ENCODE peak calls at places on chromosomes 11 and 22, in four cellular contexts. One of them, this sample, is unnamed.

GRCh38 chr11:11978792-11979486 is 29.5 kb downstream of the DKK3 start:
- DNase-seq in spleen: peak; percentile 33
- DNase-seq in HCT116: no peak
- DNase-seq in HepG2: no peak
- DNase-seq in this sample: no peak

GRCh38 chr11:71542856-71543743 is 5.1 kb upstream of the KRTAP5-9 start:
- DNase-seq in HepG2: no peak
- DNase-seq in spleen: no peak
- DNase-seq in HCT116: no peak
- DNase-seq in this sample: no peak

GRCh38 chr22:20211997-20212753 is 55.9 kb downstream of the RTN4R start:
- DNase-seq in HCT116: peak; percentile 56
- DNase-seq in spleen: no peak
- DNase-seq in HepG2: no peak
- DNase-seq in this sample: no peak

GRCh38 chr11:13314676-13315394 is 37.2 kb downstream of the BMAL1 start:
- DNase-seq in spleen: no peak
- DNase-seq in HepG2: no peak
- DNase-seq in HCT116: no peak
- DNase-seq in this sample: no peak

GRCh38 chr11:9906043-9906791 is 242.3 kb downstream of the SWAP70 start:
- DNase-seq in spleen: no peak
- DNase-seq in HCT116: peak; percentile 67
- DNase-seq in HepG2: peak; percentile 56
- DNase-seq in this sample: no peak

GRCh38 chr11:17389205-17389956 is 922 bp upstream of the KCNJ11 start:
- DNase-seq in HCT116: peak; percentile 69
- DNase-seq in spleen: peak; percentile 94
- DNase-seq in HepG2: peak; percentile 66
- DNase-seq in this sample: peak; percentile 85

GRCh38 chr22:33697640-33698039 is 222.6 kb downstream of the LARGE1 start:
- DNase-seq in HepG2: peak; percentile 7
- DNase-seq in spleen: no peak
- DNase-seq in HCT116: no peak
- DNase-seq in this sample: no peak

GRCh38 chr11:78227906-78228305 is 39.2 kb downstream of the USP35 start:
- DNase-seq in spleen: no peak
- DNase-seq in HCT116: no peak
- DNase-seq in HepG2: no peak
- DNase-seq in this sample: no peak

GRCh38 chr22:45262931-45263789 is 21.6 kb upstream of the UPK3A start:
- DNase-seq in HepG2: no peak
- DNase-seq in spleen: peak; percentile 90
- DNase-seq in HCT116: no peak
- DNase-seq in this sample: no peak

GRCh38 chr11:57459112-57460016 is 964 bp upstream of the RTN4RL2 start:
- DNase-seq in spleen: peak; percentile 86
- DNase-seq in HepG2: no peak
- DNase-seq in HCT116: no peak
- DNase-seq in this sample: no peak

GRCh38 chr11:109728056-109728455 is 306.1 kb downstream of the C11orf87 start:
- DNase-seq in HepG2: peak; percentile 28
- DNase-seq in HCT116: peak; percentile 40
- DNase-seq in spleen: no peak
- DNase-seq in this sample: no peak

GRCh38 chr11:14132312-14132711 is 169.8 kb downstream of the SPON1 start:
- DNase-seq in spleen: no peak
- DNase-seq in HepG2: no peak
- DNase-seq in HCT116: no peak
- DNase-seq in this sample: no peak

GRCh38 chr11:117535201-117535869 is 207.7 kb downstream of the CEP164 start:
- DNase-seq in spleen: no peak
- DNase-seq in HCT116: no peak
- DNase-seq in HepG2: no peak
- DNase-seq in this sample: no peak

GRCh38 chr11:17184882-17185587 is 22.8 kb downstream of the PIK3C2A start:
- DNase-seq in HCT116: no peak
- DNase-seq in HepG2: no peak
- DNase-seq in spleen: no peak
- DNase-seq in this sample: no peak

GRCh38 chr22:25759825-25760231 is 17.8 kb downstream of the MYO18B start:
- DNase-seq in spleen: no peak
- DNase-seq in HepG2: peak; percentile 83
- DNase-seq in HCT116: no peak
- DNase-seq in this sample: no peak

GRCh38 chr11:127105578-127105977 is 105.0 kb upstream of the KIRREL3 start:
- DNase-seq in HepG2: no peak
- DNase-seq in spleen: no peak
- DNase-seq in HCT116: no peak
- DNase-seq in this sample: no peak

GRCh38 chr22:29049655-29050263 is 11.9 kb downstream of the C22orf31 start:
- DNase-seq in HCT116: no peak
- DNase-seq in HepG2: no peak
- DNase-seq in spleen: no peak
- DNase-seq in this sample: peak; percentile 49

GRCh38 chr22:43110927-43111623 is 525 bp downstream of the BIK start:
- DNase-seq in HCT116: no peak
- DNase-seq in HepG2: no peak
- DNase-seq in spleen: peak; percentile 84
- DNase-seq in this sample: no peak

GRCh38 chr11:45677811-45678515 is 12.5 kb upstream of the CHST1 start:
- DNase-seq in HCT116: no peak
- DNase-seq in spleen: peak; percentile 54
- DNase-seq in HepG2: no peak
- DNase-seq in this sample: no peak

GRCh38 chr11:128532016-128532570 is 55.3 kb downstream of the ETS1 start:
- DNase-seq in HepG2: no peak
- DNase-seq in spleen: no peak
- DNase-seq in HCT116: no peak
- DNase-seq in this sample: no peak

GRCh38 chr22:37369536-37369935 is 57.7 kb downstream of the ELFN2 start:
- DNase-seq in HCT116: no peak
- DNase-seq in spleen: no peak
- DNase-seq in HepG2: no peak
- DNase-seq in this sample: no peak

GRCh38 chr11:3016861-3017260 is 24.7 kb upstream of the NAP1L4 start:
- DNase-seq in HepG2: no peak
- DNase-seq in spleen: no peak
- DNase-seq in HCT116: no peak
- DNase-seq in this sample: no peak

GRCh38 chr11:126523441-126523840 is 168.0 kb downstream of the ST3GAL4 start:
- DNase-seq in HepG2: no peak
- DNase-seq in HCT116: no peak
- DNase-seq in spleen: peak; percentile 39
- DNase-seq in this sample: no peak

GRCh38 chr11:122210378-122210995 is 94.5 kb upstream of the BLID start:
- DNase-seq in HepG2: peak; percentile 16
- DNase-seq in spleen: no peak
- DNase-seq in HCT116: no peak
- DNase-seq in this sample: no peak

GRCh38 chr11:125341676-125342075 is 154.4 kb downstream of the FEZ1 start:
- DNase-seq in spleen: peak; percentile 56
- DNase-seq in HepG2: no peak
- DNase-seq in HCT116: no peak
- DNase-seq in this sample: no peak

GRCh38 chr11:46363455-46363920 is 16.2 kb downstream of the DGKZ start:
- DNase-seq in HCT116: peak; percentile 52
- DNase-seq in HepG2: no peak
- DNase-seq in spleen: peak; percentile 79
- DNase-seq in this sample: no peak

GRCh38 chr11:35563413-35564245 is 38.2 kb upstream of the PAMR1 start:
- DNase-seq in spleen: no peak
- DNase-seq in HCT116: no peak
- DNase-seq in HepG2: no peak
- DNase-seq in this sample: no peak

GRCh38 chr22:39471421-39472141 is 14.8 kb downstream of the MGAT3 start:
- DNase-seq in HCT116: no peak
- DNase-seq in spleen: no peak
- DNase-seq in HepG2: no peak
- DNase-seq in this sample: no peak

GRCh38 chr11:11374358-11375148 is 21.5 kb upstream of the CSNK2A3 start:
- DNase-seq in HCT116: no peak
- DNase-seq in spleen: no peak
- DNase-seq in HepG2: no peak
- DNase-seq in this sample: no peak

GRCh38 chr11:65444314-65445051 is 21.9 kb downstream of the NEAT1 start:
- DNase-seq in HCT116: no peak
- DNase-seq in spleen: no peak
- DNase-seq in HepG2: no peak
- DNase-seq in this sample: no peak

GRCh38 chr11:70628881-70629844 is 230.8 kb downstream of the CTTN start:
- DNase-seq in spleen: no peak
- DNase-seq in HCT116: no peak
- DNase-seq in HepG2: no peak
- DNase-seq in this sample: no peak

GRCh38 chr11:120346233-120346632 is 10.0 kb downstream of the ARHGEF12 start:
- DNase-seq in spleen: no peak
- DNase-seq in HepG2: no peak
- DNase-seq in HCT116: no peak
- DNase-seq in this sample: no peak

GRCh38 chr11:128331317-128331716 is 256.0 kb downstream of the ETS1 start:
- DNase-seq in spleen: no peak
- DNase-seq in HCT116: no peak
- DNase-seq in HepG2: no peak
- DNase-seq in this sample: no peak

GRCh38 chr22:40685406-40685805 is 6.1 kb downstream of the MCHR1 start:
- DNase-seq in HepG2: no peak
- DNase-seq in spleen: no peak
- DNase-seq in HCT116: no peak
- DNase-seq in this sample: no peak

GRCh38 chr11:86117706-86118050 is 48.8 kb upstream of the PICALM start:
- DNase-seq in HepG2: no peak
- DNase-seq in spleen: no peak
- DNase-seq in HCT116: no peak
- DNase-seq in this sample: no peak

GRCh38 chr11:86116386-86116726 is 47.5 kb upstream of the PICALM start:
- DNase-seq in HCT116: no peak
- DNase-seq in spleen: no peak
- DNase-seq in HepG2: no peak
- DNase-seq in this sample: no peak

GRCh38 chr11:86118201-86118600 is 49.3 kb upstream of the PICALM start:
- DNase-seq in HepG2: no peak
- DNase-seq in spleen: no peak
- DNase-seq in HCT116: no peak
- DNase-seq in this sample: no peak

GRCh38 chr11:86116996-86117705 is 48.3 kb upstream of the PICALM start:
- DNase-seq in spleen: no peak
- DNase-seq in HCT116: no peak
- DNase-seq in HepG2: no peak
- DNase-seq in this sample: no peak

GRCh38 chr11:86115542-86116385 is 46.9 kb upstream of the PICALM start:
- DNase-seq in HepG2: no peak
- DNase-seq in spleen: no peak
- DNase-seq in HCT116: no peak
- DNase-seq in this sample: no peak
- TF ChIP-seq CTCF in HepG2: no peak
- TF ChIP-seq CTCF in spleen: no peak
- TF ChIP-seq CTCF in HCT116: no peak
- TF ChIP-seq CTCF in this sample: no peak

DNA sequence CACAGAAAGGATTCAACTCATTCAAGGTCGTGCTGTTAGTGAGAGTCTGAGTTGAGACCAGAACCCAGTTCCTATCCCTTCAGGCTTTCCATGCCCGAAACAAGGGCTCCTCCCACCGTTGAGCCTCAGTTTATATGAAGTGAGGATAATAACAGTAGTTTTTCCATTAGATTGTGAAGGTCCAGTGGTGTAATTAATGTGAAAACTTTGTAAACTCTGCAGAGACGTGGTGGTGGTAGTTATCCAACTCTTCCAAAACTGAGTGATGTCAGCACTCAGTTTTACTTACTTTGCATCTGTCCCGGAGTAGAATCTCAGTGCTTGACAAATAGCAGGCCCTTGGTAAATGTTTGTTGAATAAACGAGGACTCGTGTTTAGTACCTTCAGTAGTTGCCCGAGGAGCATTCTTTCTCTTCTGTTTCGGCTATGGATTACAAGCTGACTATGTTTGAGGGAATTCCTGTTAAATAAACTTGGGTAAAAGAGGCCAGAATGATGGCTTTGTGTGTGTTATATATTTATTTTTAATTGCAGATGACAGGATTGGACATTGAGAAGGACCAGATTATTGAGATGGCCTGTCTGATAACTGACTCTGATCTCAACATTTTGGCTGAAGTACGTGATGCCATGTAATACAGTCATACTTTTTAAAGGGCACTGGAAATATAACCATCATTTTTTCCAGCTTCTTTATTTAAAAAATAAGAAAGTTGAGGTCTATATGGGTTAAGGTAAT is 1.0 kb downstream of the REXO2 start:
- DNase-seq in HepG2: peak; percentile 41
- DNase-seq in HCT116: no peak
- DNase-seq in spleen: no peak
- DNase-seq in this sample: no peak
- TF ChIP-seq POLR2AphosphoS5 in HepG2: no peak
- TF ChIP-seq POLR2AphosphoS5 in HCT116: no peak
- TF ChIP-seq POLR2AphosphoS5 in spleen: no peak
- TF ChIP-seq POLR2AphosphoS5 in this sample: no peak

GRCh38 chr11:72741429-72741833 is 10.8 kb downstream of the ARAP1 start:
- DNase-seq in spleen: peak; percentile 88
- DNase-seq in HCT116: no peak
- DNase-seq in HepG2: peak; percentile 56
- DNase-seq in this sample: no peak
- TF ChIP-seq CTCF in spleen: no peak
- TF ChIP-seq CTCF in HCT116: no peak
- TF ChIP-seq CTCF in HepG2: peak; percentile 47
- TF ChIP-seq CTCF in this sample: no peak

GRCh38 chr11:34234086-34234740 is 123.6 kb downstream of the ABTB2 start:
- DNase-seq in HepG2: no peak
- DNase-seq in HCT116: peak; percentile 64
- DNase-seq in spleen: no peak
- DNase-seq in this sample: no peak

GRCh38 chr11:34235591-34236071 is 122.2 kb downstream of the ABTB2 start:
- DNase-seq in HCT116: no peak
- DNase-seq in HepG2: no peak
- DNase-seq in spleen: peak; percentile 65
- DNase-seq in this sample: no peak

GRCh38 chr11:34238533-34238932 is 119.3 kb downstream of the ABTB2 start:
- DNase-seq in spleen: no peak
- DNase-seq in HepG2: no peak
- DNase-seq in HCT116: no peak
- DNase-seq in this sample: no peak

GRCh38 chr11:34235189-34235588 is 122.6 kb downstream of the ABTB2 start:
- DNase-seq in HepG2: no peak
- DNase-seq in HCT116: no peak
- DNase-seq in spleen: no peak
- DNase-seq in this sample: no peak

DNA sequence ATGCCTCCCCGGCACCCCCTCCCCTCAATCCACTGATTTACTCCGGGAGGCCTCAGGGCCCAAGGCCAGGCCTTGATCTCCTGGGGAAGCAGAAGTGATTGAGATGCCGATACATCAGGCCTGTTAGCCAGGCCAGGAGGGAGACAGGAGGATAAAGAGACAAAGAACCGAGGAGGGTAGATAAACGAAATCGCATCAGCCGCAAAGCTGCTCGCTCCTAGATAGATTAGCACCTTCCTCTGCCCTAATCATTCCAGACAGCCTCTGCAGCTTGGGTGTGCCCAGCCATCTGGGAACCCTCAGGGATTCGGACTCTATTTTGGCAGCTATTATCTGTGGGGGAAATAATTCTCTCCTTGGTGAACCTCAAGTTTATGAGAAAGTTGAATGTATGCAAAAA is 121.2 kb downstream of the ABTB2 start:
- DNase-seq in spleen: no peak
- DNase-seq in HepG2: no peak
- DNase-seq in HCT116: no peak
- DNase-seq in this sample: no peak
- TF ChIP-seq POLR2AphosphoS5 in spleen: no peak
- TF ChIP-seq POLR2AphosphoS5 in HepG2: no peak
- TF ChIP-seq POLR2AphosphoS5 in HCT116: no peak
- TF ChIP-seq POLR2AphosphoS5 in this sample: no peak